ENCODE peak calls at places on chromosomes 6 and 20, in five cellular contexts. A is osteoblast; Y is sigmoid colon; W is CD4-positive, alpha-beta T cell; C is kidney. T is an unnamed sample.

GRCh38 chr6:51753635-51754034 is 333.8 kb downstream of the PKHD1 start:
- DNase-seq in A (no peak), Y (no peak), W (no peak), C (no peak), T (no peak)

GRCh38 chr6:3929281-3929798 is 80.2 kb downstream of the FAM50B start:
- DNase-seq in A (peak; percentile 87), Y (peak; percentile 75), W (no peak), C (no peak), T (no peak)

GRCh38 chr20:58829531-58829941 is 21.2 kb downstream of the GNAS-AS1 start:
- DNase-seq in A (peak; percentile 77), Y (no peak), W (no peak), C (no peak), T (no peak)

GRCh38 chr6:44851176-44851575 is 463.7 kb downstream of the CDC5L start:
- DNase-seq in A (peak; percentile 37), Y (no peak), W (no peak), C (no peak), T (no peak)

GRCh38 chr20:1484438-1485120 is 6.6 kb downstream of the SIRPB2 start:
- DNase-seq in A (no peak), Y (no peak), W (no peak), C (no peak), T (no peak)

GRCh38 chr6:56692586-56693245 is 50.0 kb upstream of the DST start:
- DNase-seq in A (no peak), Y (no peak), W (no peak), C (no peak), T (no peak)

GRCh38 chr6:90190752-90191393 is 105.8 kb downstream of the BACH2 start:
- DNase-seq in A (no peak), Y (no peak), W (no peak), C (no peak), T (no peak)

GRCh38 chr6:1995521-1996110 is 249.8 kb downstream of the GMDS start:
- DNase-seq in A (no peak), Y (no peak), W (no peak), C (no peak), T (no peak)

GRCh38 chr6:165891320-165891719 is 228.3 kb upstream of the PDE10A start:
- DNase-seq in A (peak; percentile 65), Y (no peak), W (no peak), C (no peak), T (no peak)

GRCh38 chr20:22312744-22313346 is 271.5 kb downstream of the FOXA2 start:
- DNase-seq in A (peak; percentile 50), Y (no peak), W (no peak), C (no peak), T (no peak)

GRCh38 chr6:120805267-120805666 is 529.0 kb downstream of the TBC1D32 start:
- DNase-seq in A (peak; percentile 49), Y (no peak), W (no peak), C (no peak), T (no peak)

GRCh38 chr6:13796781-13797180 is 17.6 kb downstream of the MCUR1 start:
- DNase-seq in A (no peak), Y (no peak), W (no peak), C (no peak), T (no peak)

GRCh38 chr6:168428863-168429262 is 12.1 kb upstream of the SMOC2 start:
- DNase-seq in A (no peak), Y (no peak), W (no peak), C (no peak), T (no peak)

GRCh38 chr6:31690231-31691077 is 9.6 kb upstream of the LY6G5C start:
- DNase-seq in A (no peak), Y (no peak), W (no peak), C (no peak), T (no peak)

GRCh38 chr6:1621328-1621701 is 11.6 kb downstream of the FOXC1 start:
- DNase-seq in A (no peak), Y (peak; percentile 41), W (no peak), C (peak; percentile 54), T (no peak)

GRCh38 chr20:13220857-13221297 is at the start of gene ISM1:
- DNase-seq in A (peak; percentile 89), Y (no peak), W (peak; percentile 33), C (peak; percentile 82), T (no peak)

GRCh38 chr6:47187883-47188587 is 121.7 kb downstream of the TNFRSF21 start:
- DNase-seq in A (no peak), Y (no peak), W (no peak), C (no peak), T (no peak)

GRCh38 chr6:3308106-3308505 is 49.4 kb downstream of the PSMG4 start:
- DNase-seq in A (peak; percentile 63), Y (peak; percentile 29), W (no peak), C (no peak), T (no peak)

DNA sequence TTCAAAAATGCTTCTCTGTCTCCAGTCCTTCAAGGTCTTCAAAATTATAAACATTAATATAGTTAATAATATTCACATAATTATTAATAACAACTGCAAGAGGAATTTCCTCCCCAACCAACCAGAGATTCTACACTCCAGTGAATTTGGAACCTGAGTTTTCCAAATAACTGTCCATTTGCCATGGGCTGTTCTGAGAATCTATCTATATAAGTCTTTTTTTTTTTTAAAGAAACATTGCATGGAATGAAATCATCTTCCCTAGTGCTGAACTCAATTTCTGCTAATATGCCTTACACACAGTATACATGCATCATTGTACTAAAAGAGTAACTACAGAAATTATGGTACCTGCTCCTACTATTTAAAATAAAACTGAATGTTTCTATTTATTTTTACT is 113.9 kb downstream of the SLC22A3 start:
- DNase-seq in A (no peak), Y (no peak), W (no peak), C (no peak), T (no peak)
- H3K9me3 ChIP-seq in A (no peaks in the 10 kb centered on the region), Y (no peaks in the 10 kb centered on the region), W (no peaks in the 10 kb centered on the region), C (no peaks in the 10 kb centered on the region), T (no peaks in the 10 kb centered on the region)

GRCh38 chr6:130018292-130018829 is at the start of gene L3MBTL3:
- DNase-seq in A (peak; percentile 97), Y (peak; percentile 94), W (peak; percentile 86), C (peak; percentile 94), T (peak; percentile 58)

GRCh38 chr6:130018830-130019795 is 732 bp downstream of the L3MBTL3 start:
- DNase-seq in A (peak; percentile 93), Y (peak; percentile 66), W (peak; percentile 16), C (peak; percentile 73), T (no peak)

GRCh38 chr6:130020106-130020851 is 1.9 kb downstream of the L3MBTL3 start:
- DNase-seq in A (peak; percentile 81), Y (peak; percentile 68), W (peak; percentile 21), C (peak; percentile 80), T (no peak)

GRCh38 chr6:130019796-130020105 is 1.4 kb downstream of the L3MBTL3 start:
- DNase-seq in A (peak; percentile 89), Y (no peak), W (no peak), C (no peak), T (no peak)

GRCh38 chr6:130020892-130021483 is 2.6 kb downstream of the L3MBTL3 start:
- DNase-seq in A (peak; percentile 89), Y (peak; percentile 93), W (peak; percentile 65), C (peak; percentile 75), T (peak; percentile 45)
- H3K27ac ChIP-seq in A (peak overlapping the region; percentile 45), Y (peak overlapping the region; percentile 84), W (peak overlapping the region; percentile 71), C (peak overlapping the region; percentile 43), T (peak overlapping the region; percentile 82)

GRCh38 chr20:55469074-55469473 is 536.2 kb downstream of the CBLN4 start:
- DNase-seq in A (no peak), Y (no peak), W (no peak), C (no peak), T (no peak)
- H3K9me3 ChIP-seq in A (no peaks in the 10 kb centered on the region), Y (no peaks in the 10 kb centered on the region), W (no peaks in the 10 kb centered on the region), C (no peaks in the 10 kb centered on the region), T (no peaks in the 10 kb centered on the region)

GRCh38 chr20:56409521-56409920 is 2.5 kb upstream of the CASS4 start:
- DNase-seq in A (no peak), Y (no peak), W (no peak), C (no peak), T (no peak)
- H3K27ac ChIP-seq in A (no peak overlapping the region), Y (peak overlapping the region; percentile 63), W (no peak overlapping the region), C (no peak overlapping the region), T (no peak overlapping the region)

GRCh38 chr6:16721977-16722376 is 39.3 kb downstream of the ATXN1 start:
- DNase-seq in A (no peak), Y (no peak), W (no peak), C (no peak), T (no peak)
- H3K9me3 ChIP-seq in A (no peaks in the 10 kb centered on the region), Y (no peaks in the 10 kb centered on the region), W (no peaks in the 10 kb centered on the region), C (no peaks in the 10 kb centered on the region), T (no peaks in the 10 kb centered on the region)